ENCODE peak calls at places on chromosome 17, in seven cellular contexts. X is Caco-2, D is EL, A is mesothelial cell of epicardium, H is cortex of kidney, Z is AG10803, Q is RWPE1. C is an unnamed sample.

GRCh38 chr17:73765824-73766563 is 121.7 kb upstream of the SDK2 start:
- DNase-seq in X (no peak), D (no peak), A (no peak), H (no peak), Z (no peak), Q (no peak), C (no peak)

GRCh38 chr17:47883589-47884426 is 12.2 kb upstream of the SP2 start:
- DNase-seq in X (peak; percentile 94), D (no peak), A (peak; percentile 59), H (no peak), Z (no peak), Q (no peak), C (no peak)

GRCh38 chr17:65586899-65587298 is 25.5 kb upstream of the AXIN2 start:
- DNase-seq in X (no peak), D (no peak), A (no peak), H (no peak), Z (no peak), Q (no peak), C (no peak)

GRCh38 chr17:6097005-6097279 is 26.8 kb downstream of the WSCD1 start:
- DNase-seq in X (no peak), D (no peak), A (no peak), H (no peak), Z (no peak), Q (no peak), C (no peak)

GRCh38 chr17:45282683-45283644 is 21.1 kb upstream of the SPATA32 start:
- DNase-seq in X (no peak), D (no peak), A (no peak), H (no peak), Z (peak; percentile 42), Q (no peak), C (peak; percentile 59)

GRCh38 chr17:29292071-29292991 is 1.6 kb downstream of the NUFIP2 start:
- DNase-seq in X (no peak), D (peak; percentile 54), A (peak; percentile 61), H (no peak), Z (peak; percentile 40), Q (peak; percentile 47), C (peak; percentile 51)

GRCh38 chr17:77802333-77802615 is 156.2 kb upstream of the TNRC6C start:
- DNase-seq in X (no peak), D (no peak), A (no peak), H (no peak), Z (no peak), Q (no peak), C (no peak)

GRCh38 chr17:2238432-2239169 is 65.0 kb downstream of the SMG6 start:
- DNase-seq in X (no peak), D (no peak), A (no peak), H (no peak), Z (no peak), Q (no peak), C (no peak)

GRCh38 chr17:60169921-60170817 is 20.4 kb downstream of the CA4 start:
- DNase-seq in X (no peak), D (peak; percentile 60), A (no peak), H (no peak), Z (peak; percentile 76), Q (no peak), C (peak; percentile 15)

GRCh38 chr17:40461036-40461721 is 17.9 kb downstream of the IGFBP4 start:
- DNase-seq in X (no peak), D (no peak), A (no peak), H (no peak), Z (peak; percentile 75), Q (no peak), C (no peak)

GRCh38 chr17:55057184-55057583 is 88.6 kb downstream of the STXBP4 start:
- DNase-seq in X (no peak), D (no peak), A (no peak), H (no peak), Z (no peak), Q (no peak), C (no peak)

GRCh38 chr17:40251576-40251975 is 32.5 kb downstream of the WIPF2 start:
- DNase-seq in X (no peak), D (peak; percentile 87), A (no peak), H (no peak), Z (peak; percentile 88), Q (peak; percentile 58), C (peak; percentile 73)

GRCh38 chr17:6269474-6269873 is 165.4 kb downstream of the AIPL1 start:
- DNase-seq in X (peak; percentile 32), D (peak; percentile 35), A (peak; percentile 80), H (no peak), Z (peak; percentile 25), Q (peak; percentile 56), C (peak; percentile 46)

GRCh38 chr17:556431-556995 is 158.1 kb downstream of the VPS53 start:
- DNase-seq in X (peak; percentile 11), D (no peak), A (no peak), H (no peak), Z (no peak), Q (no peak), C (no peak)

C was measured in AG08396.